ENCODE peak calls at places on chromosome 4, in nine cellular contexts. One of them, this sample, is unnamed.

GRCh38 chr4:109160494-109160893 is 142.0 kb downstream of the COL25A1 start:
- DNase-seq in Kasumi-1: no peak
- DNase-seq in NCI-H1417 treated with DMSO at 0.1 percent for 48 hours: no peak
- DNase-seq in AG09309: no peak
- DNase-seq in hepatocyte: no peak
- DNase-seq in sciatic nerve: no peak
- DNase-seq in stimulated activated CD4-positive, alpha-beta T cell treated with anti-CD3 and anti-CD28 coated beads, Interleukin-2, amount 100 ng/mL, for 48 hours: no peak
- DNase-seq in activated CD4-positive, alpha-beta memory T cell treated with anti-CD3 and anti-CD28 coated beads for 36 hours: no peak
- DNase-seq in progenitor cell of endocrine pancreas: no peak
- DNase-seq in this sample: no peak

GRCh38 chr4:89653012-89653411 is 183.9 kb downstream of the SNCA start:
- DNase-seq in NCI-H1417 treated with DMSO at 0.1 percent for 48 hours: no peak
- DNase-seq in stimulated activated CD4-positive, alpha-beta T cell treated with anti-CD3 and anti-CD28 coated beads, Interleukin-2, amount 100 ng/mL, for 48 hours: no peak
- DNase-seq in AG09309: no peak
- DNase-seq in Kasumi-1: no peak
- DNase-seq in progenitor cell of endocrine pancreas: no peak
- DNase-seq in hepatocyte: no peak
- DNase-seq in activated CD4-positive, alpha-beta memory T cell treated with anti-CD3 and anti-CD28 coated beads for 36 hours: no peak
- DNase-seq in sciatic nerve: no peak
- DNase-seq in this sample: no peak

GRCh38 chr4:40559585-40560465 is 69.8 kb downstream of the RBM47 start:
- DNase-seq in progenitor cell of endocrine pancreas: no peak
- DNase-seq in AG09309: no peak
- DNase-seq in NCI-H1417 treated with DMSO at 0.1 percent for 48 hours: no peak
- DNase-seq in stimulated activated CD4-positive, alpha-beta T cell treated with anti-CD3 and anti-CD28 coated beads, Interleukin-2, amount 100 ng/mL, for 48 hours: no peak
- DNase-seq in sciatic nerve: no peak
- DNase-seq in activated CD4-positive, alpha-beta memory T cell treated with anti-CD3 and anti-CD28 coated beads for 36 hours: no peak
- DNase-seq in hepatocyte: no peak
- DNase-seq in Kasumi-1: no peak
- DNase-seq in this sample: no peak

GRCh38 chr4:8762356-8762755 is 109.3 kb downstream of the HMX1 start:
- DNase-seq in stimulated activated CD4-positive, alpha-beta T cell treated with anti-CD3 and anti-CD28 coated beads, Interleukin-2, amount 100 ng/mL, for 48 hours: no peak
- DNase-seq in activated CD4-positive, alpha-beta memory T cell treated with anti-CD3 and anti-CD28 coated beads for 36 hours: no peak
- DNase-seq in hepatocyte: no peak
- DNase-seq in Kasumi-1: no peak
- DNase-seq in progenitor cell of endocrine pancreas: no peak
- DNase-seq in NCI-H1417 treated with DMSO at 0.1 percent for 48 hours: no peak
- DNase-seq in sciatic nerve: no peak
- DNase-seq in AG09309: no peak
- DNase-seq in this sample: peak; percentile 47

GRCh38 chr4:99856166-99856565 is 38.1 kb downstream of the LAMTOR3 start:
- DNase-seq in activated CD4-positive, alpha-beta memory T cell treated with anti-CD3 and anti-CD28 coated beads for 36 hours: peak; percentile 47
- DNase-seq in sciatic nerve: no peak
- DNase-seq in AG09309: peak; percentile 10
- DNase-seq in stimulated activated CD4-positive, alpha-beta T cell treated with anti-CD3 and anti-CD28 coated beads, Interleukin-2, amount 100 ng/mL, for 48 hours: no peak
- DNase-seq in hepatocyte: no peak
- DNase-seq in NCI-H1417 treated with DMSO at 0.1 percent for 48 hours: no peak
- DNase-seq in Kasumi-1: peak; percentile 81
- DNase-seq in progenitor cell of endocrine pancreas: no peak
- DNase-seq in this sample: no peak

GRCh38 chr4:16126714-16127113 is 42.9 kb upstream of the PROM1 start:
- DNase-seq in Kasumi-1: no peak
- DNase-seq in hepatocyte: no peak
- DNase-seq in AG09309: no peak
- DNase-seq in sciatic nerve: no peak
- DNase-seq in NCI-H1417 treated with DMSO at 0.1 percent for 48 hours: no peak
- DNase-seq in stimulated activated CD4-positive, alpha-beta T cell treated with anti-CD3 and anti-CD28 coated beads, Interleukin-2, amount 100 ng/mL, for 48 hours: no peak
- DNase-seq in activated CD4-positive, alpha-beta memory T cell treated with anti-CD3 and anti-CD28 coated beads for 36 hours: no peak
- DNase-seq in progenitor cell of endocrine pancreas: no peak
- DNase-seq in this sample: no peak

GRCh38 chr4:178752954-178753525 is 1310.8 kb upstream of the AGA start:
- DNase-seq in hepatocyte: no peak
- DNase-seq in NCI-H1417 treated with DMSO at 0.1 percent for 48 hours: no peak
- DNase-seq in AG09309: no peak
- DNase-seq in progenitor cell of endocrine pancreas: no peak
- DNase-seq in stimulated activated CD4-positive, alpha-beta T cell treated with anti-CD3 and anti-CD28 coated beads, Interleukin-2, amount 100 ng/mL, for 48 hours: no peak
- DNase-seq in Kasumi-1: no peak
- DNase-seq in sciatic nerve: no peak
- DNase-seq in activated CD4-positive, alpha-beta memory T cell treated with anti-CD3 and anti-CD28 coated beads for 36 hours: no peak
- DNase-seq in this sample: no peak

GRCh38 chr4:183797445-183798248 is 107.5 kb upstream of the STOX2 start:
- DNase-seq in AG09309: no peak
- DNase-seq in stimulated activated CD4-positive, alpha-beta T cell treated with anti-CD3 and anti-CD28 coated beads, Interleukin-2, amount 100 ng/mL, for 48 hours: no peak
- DNase-seq in hepatocyte: peak; percentile 65
- DNase-seq in NCI-H1417 treated with DMSO at 0.1 percent for 48 hours: no peak
- DNase-seq in sciatic nerve: peak; percentile 62
- DNase-seq in Kasumi-1: peak; percentile 20
- DNase-seq in activated CD4-positive, alpha-beta memory T cell treated with anti-CD3 and anti-CD28 coated beads for 36 hours: peak; percentile 28
- DNase-seq in progenitor cell of endocrine pancreas: peak; percentile 54
- DNase-seq in this sample: no peak

GRCh38 chr4:165877291-165877690 is 4.3 kb downstream of the TLL1 start:
- DNase-seq in sciatic nerve: no peak
- DNase-seq in progenitor cell of endocrine pancreas: no peak
- DNase-seq in NCI-H1417 treated with DMSO at 0.1 percent for 48 hours: no peak
- DNase-seq in stimulated activated CD4-positive, alpha-beta T cell treated with anti-CD3 and anti-CD28 coated beads, Interleukin-2, amount 100 ng/mL, for 48 hours: no peak
- DNase-seq in Kasumi-1: no peak
- DNase-seq in activated CD4-positive, alpha-beta memory T cell treated with anti-CD3 and anti-CD28 coated beads for 36 hours: no peak
- DNase-seq in AG09309: no peak
- DNase-seq in hepatocyte: no peak
- DNase-seq in this sample: no peak

GRCh38 chr4:56764775-56765174 is 56.7 kb downstream of the SPINK2 start:
- DNase-seq in sciatic nerve: no peak
- DNase-seq in stimulated activated CD4-positive, alpha-beta T cell treated with anti-CD3 and anti-CD28 coated beads, Interleukin-2, amount 100 ng/mL, for 48 hours: no peak
- DNase-seq in NCI-H1417 treated with DMSO at 0.1 percent for 48 hours: no peak
- DNase-seq in AG09309: no peak
- DNase-seq in activated CD4-positive, alpha-beta memory T cell treated with anti-CD3 and anti-CD28 coated beads for 36 hours: no peak
- DNase-seq in hepatocyte: no peak
- DNase-seq in progenitor cell of endocrine pancreas: no peak
- DNase-seq in Kasumi-1: no peak
- DNase-seq in this sample: no peak

This sample was measured in coronary artery.